ENCODE peak calls at places on chromosome 20, in five cellular contexts. H is foreskin keratinocyte; O is lower lobe of right lung; F is breast epithelium; L is naive thymus-derived CD4-positive, alpha-beta T cell. W is an unnamed sample.

GRCh38 chr20:35007413-35007812 is 51.7 kb downstream of the MYH7B start:
- DNase-seq in H (no peak), O (no peak), F (no peak), L (no peak), W (no peak)

GRCh38 chr20:45088247-45088646 is 12.7 kb downstream of the KCNS1 start:
- DNase-seq in H (peak; percentile 57), O (no peak), F (no peak), L (no peak), W (no peak)

GRCh38 chr20:63657260-63657936 is 714 bp upstream of the RTEL1 start:
- DNase-seq in H (no peak), O (peak; percentile 49), F (no peak), L (no peak), W (no peak)

GRCh38 chr20:52242237-52243230 is 51.0 kb upstream of the ZFP64 start:
- DNase-seq in H (no peak), O (no peak), F (no peak), L (peak; percentile 37), W (no peak)

GRCh38 chr20:32333988-32334885 is 23.9 kb upstream of the ASXL1 start:
- DNase-seq in H (no peak), O (peak; percentile 87), F (peak; percentile 29), L (no peak), W (peak; percentile 32)

GRCh38 chr20:1663917-1664316 is 6.3 kb upstream of the SIRPG start:
- DNase-seq in H (peak; percentile 29), O (no peak), F (no peak), L (no peak), W (no peak)

GRCh38 chr20:14992071-14992654 is 654.8 kb upstream of the FLRT3 start:
- DNase-seq in H (no peak), O (no peak), F (no peak), L (no peak), W (no peak)

GRCh38 chr20:13492001-13492480 is 146.7 kb downstream of the TASP1 start:
- DNase-seq in H (peak; percentile 74), O (no peak), F (peak; percentile 85), L (no peak), W (no peak)

GRCh38 chr20:41575412-41575811 is 42.8 kb downstream of the CHD6 start:
- DNase-seq in H (no peak), O (no peak), F (no peak), L (no peak), W (no peak)

GRCh38 chr20:7966176-7966575 is 25.9 kb upstream of the HAO1 start:
- DNase-seq in H (no peak), O (no peak), F (no peak), L (no peak), W (no peak)

GRCh38 chr20:31517373-31517772 is 3.1 kb downstream of the HM13 start:
- DNase-seq in H (peak; percentile 15), O (no peak), F (no peak), L (no peak), W (no peak)

GRCh38 chr20:60718743-60719142 is 533.3 kb upstream of the CDH4 start:
- DNase-seq in H (no peak), O (no peak), F (no peak), L (no peak), W (no peak)

GRCh38 chr20:51354191-51354768 is 188.2 kb downstream of the NFATC2 start:
- DNase-seq in H (no peak), O (no peak), F (no peak), L (no peak), W (no peak)

GRCh38 chr20:53578492-53579222 is 15.0 kb downstream of the ZNF217 start:
- DNase-seq in H (no peak), O (no peak), F (no peak), L (peak; percentile 83), W (peak; percentile 83)

GRCh38 chr20:555933-556332 is 12.3 kb upstream of the CSNK2A1 start:
- DNase-seq in H (no peak), O (no peak), F (no peak), L (no peak), W (no peak)

GRCh38 chr20:45378191-45378590 is at the start of gene TP53TG5:
- DNase-seq in H (no peak), O (no peak), F (no peak), L (no peak), W (no peak)

GRCh38 chr20:44137210-44137781 is 49.7 kb downstream of the JPH2 start:
- DNase-seq in H (no peak), O (no peak), F (peak; percentile 63), L (no peak), W (no peak)

GRCh38 chr20:43304598-43304997 is 114.9 kb upstream of the PTPRT start:
- DNase-seq in H (no peak), O (no peak), F (no peak), L (no peak), W (no peak)

GRCh38 chr20:362271-363254 is 15.7 kb downstream of the NRSN2 start:
- DNase-seq in H (peak; percentile 91), O (peak; percentile 93), F (peak; percentile 80), L (no peak), W (peak; percentile 17)

GRCh38 chr20:23446505-23446904 is 6.2 kb downstream of the CST11 start:
- DNase-seq in H (no peak), O (no peak), F (no peak), L (no peak), W (no peak)

GRCh38 chr20:14785065-14785743 is 447.8 kb upstream of the FLRT3 start:
- DNase-seq in H (no peak), O (no peak), F (no peak), L (no peak), W (no peak)

GRCh38 chr20:47156431-47156841 is 200.1 kb downstream of the ZMYND8 start:
- DNase-seq in H (no peak), O (no peak), F (no peak), L (no peak), W (no peak)

GRCh38 chr20:47161411-47161810 is 195.1 kb downstream of the ZMYND8 start:
- DNase-seq in H (no peak), O (no peak), F (no peak), L (no peak), W (no peak)

GRCh38 chr20:47160992-47161391 is 195.5 kb downstream of the ZMYND8 start:
- DNase-seq in H (no peak), O (no peak), F (no peak), L (no peak), W (no peak)

GRCh38 chr20:47160240-47160639 is 196.3 kb downstream of the ZMYND8 start:
- DNase-seq in H (no peak), O (no peak), F (no peak), L (no peak), W (no peak)

DNA sequence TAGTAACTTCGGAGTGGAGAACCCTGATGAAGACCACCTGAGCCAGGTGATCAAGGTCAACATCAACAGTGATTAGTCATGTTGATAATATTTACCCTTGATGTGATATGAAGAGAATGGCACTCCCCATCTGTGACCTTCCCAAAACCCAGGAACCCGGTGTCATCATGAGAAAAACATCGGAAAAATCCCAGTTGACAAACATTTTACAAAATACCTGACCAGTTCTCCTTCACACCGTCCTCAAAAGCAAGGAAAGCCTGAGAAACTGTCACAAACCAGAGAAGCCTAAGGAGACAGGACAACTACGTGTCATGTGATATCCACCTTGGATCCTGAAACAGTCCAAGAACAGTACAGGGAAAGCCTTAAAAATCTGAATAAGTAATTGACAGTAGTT is 197.3 kb downstream of the ZMYND8 start:
- DNase-seq in H (no peak), O (no peak), F (no peak), L (no peak), W (no peak)
- H3K27me3 ChIP-seq in H (no peaks in the 10 kb centered on the region), O (no peaks in the 10 kb centered on the region), F (no peaks in the 10 kb centered on the region), L (no peaks in the 10 kb centered on the region), W (no peaks in the 10 kb centered on the region)

GRCh38 chr20:62636446-62636845 is 5.9 kb upstream of the SLCO4A1 start:
- DNase-seq in H (no peak), O (no peak), F (no peak), L (no peak), W (no peak)

GRCh38 chr20:62635852-62636251 is 6.5 kb upstream of the SLCO4A1 start:
- DNase-seq in H (no peak), O (no peak), F (no peak), L (no peak), W (no peak)

GRCh38 chr20:62634330-62634967 is 7.9 kb upstream of the SLCO4A1 start:
- DNase-seq in H (no peak), O (no peak), F (no peak), L (no peak), W (no peak)

GRCh38 chr20:62633571-62634329 is 8.6 kb upstream of the SLCO4A1 start:
- DNase-seq in H (no peak), O (no peak), F (no peak), L (no peak), W (no peak)

GRCh38 chr20:62635232-62635631 is 7.1 kb upstream of the SLCO4A1 start:
- DNase-seq in H (no peak), O (no peak), F (no peak), L (no peak), W (no peak)
- H3K27me3 ChIP-seq in H (peaks cover 57% of the 10 kb centered on the region), O (peaks cover 42% of the 10 kb centered on the region), F (peaks cover 24% of the 10 kb centered on the region), L (no peaks in the 10 kb centered on the region), W (no peaks in the 10 kb centered on the region)

GRCh38 chr20:20366896-20367680 is 816 bp upstream of the INSM1 start:
- DNase-seq in H (no peak), O (no peak), F (no peak), L (no peak), W (no peak)
- H3K27me3 ChIP-seq in H (peaks cover 97% of the 10 kb centered on the region), O (peaks cover 83% of the 10 kb centered on the region), F (peaks cover 89% of the 10 kb centered on the region), L (no peaks in the 10 kb centered on the region), W (no peaks in the 10 kb centered on the region)

GRCh38 chr20:58032599-58032998 is 195.9 kb downstream of the ANKRD60 start:
- DNase-seq in H (no peak), O (no peak), F (no peak), L (no peak), W (no peak)
- H3K27me3 ChIP-seq in H (peaks cover 82% of the 10 kb centered on the region), O (peaks cover 5% of the 10 kb centered on the region), F (no peaks in the 10 kb centered on the region), L (no peaks in the 10 kb centered on the region), W (no peaks in the 10 kb centered on the region)

DNA sequence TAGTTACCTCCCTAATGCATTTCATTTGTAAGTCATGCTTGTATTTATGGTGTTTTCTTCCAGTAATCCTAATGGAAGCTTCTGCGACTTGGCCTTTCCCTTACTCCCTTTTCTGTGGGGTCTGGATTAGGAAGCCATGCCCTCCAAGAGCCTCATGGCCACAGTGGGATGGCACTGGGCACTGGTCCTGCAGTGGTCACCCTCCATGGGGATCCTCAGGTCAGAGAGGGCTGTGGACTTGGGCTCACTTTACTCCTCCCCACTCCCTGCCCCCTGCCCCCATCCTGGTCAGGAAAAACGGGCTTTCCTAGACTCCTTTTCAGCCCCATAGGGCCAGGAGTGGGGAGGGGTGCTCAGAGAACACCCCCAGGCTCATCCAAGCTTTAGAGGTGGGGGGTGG is 49.9 kb downstream of the EBF4 start:
- DNase-seq in H (no peak), O (no peak), F (no peak), L (no peak), W (no peak)
- H3K27me3 ChIP-seq in H (peaks cover 47% of the 10 kb centered on the region), O (no peaks in the 10 kb centered on the region), F (no peaks in the 10 kb centered on the region), L (no peaks in the 10 kb centered on the region), W (no peaks in the 10 kb centered on the region)

DNA sequence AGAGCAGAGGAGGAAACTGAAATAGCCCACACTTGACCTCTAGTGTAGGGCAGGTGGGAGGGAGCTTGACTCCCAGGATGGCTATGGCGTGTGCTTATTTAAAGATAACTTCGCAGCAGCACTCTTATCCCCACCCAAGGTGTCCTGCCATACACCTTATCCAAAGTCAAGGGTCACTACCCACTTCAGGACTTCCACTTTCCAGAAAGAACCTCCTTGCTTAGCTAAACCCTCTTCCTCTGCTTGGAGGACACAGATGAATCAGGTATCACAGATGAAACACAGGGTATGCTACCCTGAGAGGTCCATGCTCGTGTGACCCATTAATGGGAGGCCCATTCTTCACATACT is 2.3 kb downstream of the RIN2 start:
- DNase-seq in H (no peak), O (no peak), F (no peak), L (no peak), W (no peak)
- H3K27me3 ChIP-seq in H (no peaks in the 10 kb centered on the region), O (no peaks in the 10 kb centered on the region), F (no peaks in the 10 kb centered on the region), L (no peaks in the 10 kb centered on the region), W (no peaks in the 10 kb centered on the region)